ENCODE peak calls at places on chromosome 13, in ten cellular contexts. Q is activated CD4-positive, CD25-positive, alpha-beta regulatory T cell treated with anti-CD3 and anti-CD28 coated beads, Interleukin-2, amount 50 U/mL, for 16 hours; R is right lobe of liver; I is left kidney; J is Right ventricle myocardium superior; F is activated T-helper 1 cell treated with anti-CD3 and anti-CD28 coated beads, Interleukin-2, amount 50 U/mL, for 16 hours; Z is breast epithelium; T is NCI-H1105; D is SJSA1; H is natural killer cell treated with Interleukin-12 subunit alpha and Interleukin-12 subunit beta and Interleukin-15 and Interleukin-18, amount 100 ng/mL, for 72 hours. A is an unnamed sample.

GRCh38 chr13:31328549-31329229 is 128.9 kb downstream of the B3GLCT start:
- DNase-seq in F (no peak), R (no peak), Z (no peak), J (no peak), D (no peak), Q (no peak), I (peak), T (no peak), H (no peak), A (no peak)

GRCh38 chr13:37636701-37637100 is 38.1 kb upstream of the POSTN start:
- DNase-seq in Q (no peak), T (no peak), Z (no peak), R (no peak), D (no peak), F (no peak), J (no peak), I (no peak), H (no peak), A (no peak)

GRCh38 chr13:80083097-80083429 is 257.9 kb downstream of the SPRY2 start:
- DNase-seq in I (no peak), Q (no peak), T (no peak), F (no peak), H (no peak), J (no peak), R (no peak), D (no peak), Z (no peak), A (no peak)

GRCh38 chr13:43730642-43731041 is 56.1 kb downstream of the ENOX1 start:
- DNase-seq in T (no peak), F (no peak), Q (no peak), H (no peak), I (peak), J (no peak), D (no peak), R (no peak), Z (no peak), A (peak)

GRCh38 chr13:46168341-46168740 is 13.6 kb downstream of the LCP1 start:
- DNase-seq in Q (no peak), R (no peak), T (no peak), H (peak), D (peak), F (no peak), J (peak), I (peak), Z (no peak), A (no peak)

GRCh38 chr13:106535552-106536243 is at the start of gene EFNB2:
- DNase-seq in R (peak), D (peak), T (peak), I (peak), J (peak), F (peak), H (peak), Z (peak), Q (peak), A (peak)

GRCh38 chr13:74136089-74136658 is 2.0 kb upstream of the KLF12 start:
- DNase-seq in F (no peak), T (no peak), H (no peak), I (peak), J (peak), Q (no peak), D (peak), Z (peak), R (peak), A (peak)

GRCh38 chr13:30880151-30880551 is 25.9 kb upstream of the MEDAG start:
- DNase-seq in T (no peak), R (no peak), Z (no peak), D (no peak), I (no peak), J (no peak), F (no peak), H (no peak), Q (no peak), A (no peak)

GRCh38 chr13:29954082-29955043 is 103.9 kb upstream of the UBL3 start:
- DNase-seq in I (no peak), J (no peak), D (no peak), F (no peak), Z (no peak), R (peak), Q (no peak), H (no peak), T (no peak), A (no peak)

A was measured in sigmoid colon.